ENCODE peak calls at places on chromosomes 4 and X, in seven cellular contexts. One of them, this sample, is unnamed.

GRCh38 chr4:1763550-1764080 is 29.5 kb upstream of the FGFR3 start:
- DNase-seq in HL-60: no peak
- DNase-seq in spleen: no peak
- DNase-seq in choroid plexus epithelial cell: peak; percentile 60
- DNase-seq in astrocyte of the spinal cord: peak; percentile 54
- DNase-seq in neural progenitor cell: peak; percentile 39
- DNase-seq in CD8-positive, alpha-beta T cell: no peak
- DNase-seq in this sample: no peak

GRCh38 chr4:127370495-127371069 is 262.2 kb upstream of the INTU start:
- DNase-seq in HL-60: peak; percentile 6
- DNase-seq in spleen: no peak
- DNase-seq in choroid plexus epithelial cell: no peak
- DNase-seq in astrocyte of the spinal cord: no peak
- DNase-seq in neural progenitor cell: no peak
- DNase-seq in CD8-positive, alpha-beta T cell: no peak
- DNase-seq in this sample: no peak

GRCh38 chr4:24666316-24666715 is 82.0 kb upstream of the DHX15 start:
- DNase-seq in HL-60: no peak
- DNase-seq in spleen: no peak
- DNase-seq in choroid plexus epithelial cell: no peak
- DNase-seq in astrocyte of the spinal cord: no peak
- DNase-seq in neural progenitor cell: no peak
- DNase-seq in CD8-positive, alpha-beta T cell: no peak
- DNase-seq in this sample: no peak

GRCh38 chr4:61896717-61897116 is 696.6 kb downstream of the ADGRL3 start:
- DNase-seq in HL-60: no peak
- DNase-seq in spleen: no peak
- DNase-seq in choroid plexus epithelial cell: no peak
- DNase-seq in astrocyte of the spinal cord: no peak
- DNase-seq in neural progenitor cell: no peak
- DNase-seq in CD8-positive, alpha-beta T cell: no peak
- DNase-seq in this sample: no peak

GRCh38 chr4:80446248-80446647 is 110.7 kb downstream of the CFAP299 start:
- DNase-seq in HL-60: no peak
- DNase-seq in spleen: no peak
- DNase-seq in choroid plexus epithelial cell: no peak
- DNase-seq in astrocyte of the spinal cord: no peak
- DNase-seq in neural progenitor cell: no peak
- DNase-seq in CD8-positive, alpha-beta T cell: no peak
- DNase-seq in this sample: no peak

GRCh38 chrX:97167333-97167732 is 283.6 kb downstream of the RPA4 start:
- DNase-seq in HL-60: no peak
- DNase-seq in spleen: no peak
- DNase-seq in choroid plexus epithelial cell: no peak
- DNase-seq in astrocyte of the spinal cord: no peak
- DNase-seq in neural progenitor cell: no peak
- DNase-seq in CD8-positive, alpha-beta T cell: no peak
- DNase-seq in this sample: no peak

GRCh38 chr4:38078590-38079381 is 118.6 kb downstream of the PTTG2 start:
- DNase-seq in HL-60: no peak
- DNase-seq in spleen: no peak
- DNase-seq in choroid plexus epithelial cell: peak; percentile 94
- DNase-seq in astrocyte of the spinal cord: peak; percentile 89
- DNase-seq in neural progenitor cell: no peak
- DNase-seq in CD8-positive, alpha-beta T cell: no peak
- DNase-seq in this sample: no peak

GRCh38 chr4:95535180-95535579 is 13.6 kb downstream of the UNC5C start:
- DNase-seq in HL-60: no peak
- DNase-seq in spleen: no peak
- DNase-seq in choroid plexus epithelial cell: no peak
- DNase-seq in astrocyte of the spinal cord: no peak
- DNase-seq in neural progenitor cell: no peak
- DNase-seq in CD8-positive, alpha-beta T cell: no peak
- DNase-seq in this sample: no peak

GRCh38 chrX:110008001-110008635 is 5.2 kb downstream of the TMEM164 start:
- DNase-seq in HL-60: no peak
- DNase-seq in spleen: no peak
- DNase-seq in choroid plexus epithelial cell: no peak
- DNase-seq in astrocyte of the spinal cord: no peak
- DNase-seq in neural progenitor cell: no peak
- DNase-seq in CD8-positive, alpha-beta T cell: no peak
- DNase-seq in this sample: no peak

GRCh38 chr4:5199142-5199541 is 147.9 kb downstream of the STK32B start:
- DNase-seq in HL-60: no peak
- DNase-seq in spleen: no peak
- DNase-seq in choroid plexus epithelial cell: no peak
- DNase-seq in astrocyte of the spinal cord: no peak
- DNase-seq in neural progenitor cell: no peak
- DNase-seq in CD8-positive, alpha-beta T cell: no peak
- DNase-seq in this sample: no peak

GRCh38 chr4:101790521-101791188 is at the start of gene BANK1:
- DNase-seq in HL-60: no peak
- DNase-seq in spleen: peak; percentile 96
- DNase-seq in choroid plexus epithelial cell: peak; percentile 49
- DNase-seq in astrocyte of the spinal cord: peak; percentile 27
- DNase-seq in neural progenitor cell: peak; percentile 88
- DNase-seq in CD8-positive, alpha-beta T cell: peak; percentile 3
- DNase-seq in this sample: peak; percentile 72

GRCh38 chr4:107034091-107034698 is 1.9 kb downstream of the DKK2 start:
- DNase-seq in HL-60: no peak
- DNase-seq in spleen: peak; percentile 75
- DNase-seq in choroid plexus epithelial cell: peak; percentile 36
- DNase-seq in astrocyte of the spinal cord: peak; percentile 58
- DNase-seq in neural progenitor cell: peak; percentile 84
- DNase-seq in CD8-positive, alpha-beta T cell: no peak
- DNase-seq in this sample: peak; percentile 74
- TF ChIP-seq CTCF in HL-60: peak; percentile 19
- TF ChIP-seq CTCF in spleen: no peak
- TF ChIP-seq CTCF in choroid plexus epithelial cell: peak; percentile 39
- TF ChIP-seq CTCF in astrocyte of the spinal cord: peak; percentile 61
- TF ChIP-seq CTCF in neural progenitor cell: peak; percentile 65
- TF ChIP-seq CTCF in CD8-positive, alpha-beta T cell: no peak
- TF ChIP-seq CTCF in this sample: peak; percentile 70

GRCh38 chr4:152172146-152172545 is 363.7 kb downstream of the FBXW7 start:
- DNase-seq in HL-60: no peak
- DNase-seq in spleen: no peak
- DNase-seq in choroid plexus epithelial cell: no peak
- DNase-seq in astrocyte of the spinal cord: no peak
- DNase-seq in neural progenitor cell: no peak
- DNase-seq in CD8-positive, alpha-beta T cell: no peak
- DNase-seq in this sample: no peak

GRCh38 chr4:152166567-152166966 is 369.3 kb downstream of the FBXW7 start:
- DNase-seq in HL-60: peak; percentile 17
- DNase-seq in spleen: no peak
- DNase-seq in choroid plexus epithelial cell: peak; percentile 6
- DNase-seq in astrocyte of the spinal cord: no peak
- DNase-seq in neural progenitor cell: peak; percentile 66
- DNase-seq in CD8-positive, alpha-beta T cell: no peak
- DNase-seq in this sample: no peak

GRCh38 chr4:152169666-152170065 is 366.2 kb downstream of the FBXW7 start:
- DNase-seq in HL-60: no peak
- DNase-seq in spleen: no peak
- DNase-seq in choroid plexus epithelial cell: no peak
- DNase-seq in astrocyte of the spinal cord: no peak
- DNase-seq in neural progenitor cell: no peak
- DNase-seq in CD8-positive, alpha-beta T cell: no peak
- DNase-seq in this sample: no peak

GRCh38 chr4:152171556-152171955 is 364.3 kb downstream of the FBXW7 start:
- DNase-seq in HL-60: no peak
- DNase-seq in spleen: no peak
- DNase-seq in choroid plexus epithelial cell: no peak
- DNase-seq in astrocyte of the spinal cord: no peak
- DNase-seq in neural progenitor cell: no peak
- DNase-seq in CD8-positive, alpha-beta T cell: no peak
- DNase-seq in this sample: no peak

GRCh38 chr4:152168960-152169616 is 366.8 kb downstream of the FBXW7 start:
- DNase-seq in HL-60: no peak
- DNase-seq in spleen: no peak
- DNase-seq in choroid plexus epithelial cell: no peak
- DNase-seq in astrocyte of the spinal cord: no peak
- DNase-seq in neural progenitor cell: no peak
- DNase-seq in CD8-positive, alpha-beta T cell: no peak
- DNase-seq in this sample: no peak
- TF ChIP-seq CTCF in HL-60: no peak
- TF ChIP-seq CTCF in spleen: no peak
- TF ChIP-seq CTCF in choroid plexus epithelial cell: no peak
- TF ChIP-seq CTCF in astrocyte of the spinal cord: no peak
- TF ChIP-seq CTCF in neural progenitor cell: no peak
- TF ChIP-seq CTCF in CD8-positive, alpha-beta T cell: no peak
- TF ChIP-seq CTCF in this sample: no peak

GRCh38 chrX:152658302-152658701 is 20.6 kb downstream of the GABRQ start:
- DNase-seq in HL-60: no peak
- DNase-seq in spleen: no peak
- DNase-seq in choroid plexus epithelial cell: no peak
- DNase-seq in astrocyte of the spinal cord: no peak
- DNase-seq in neural progenitor cell: peak; percentile 32
- DNase-seq in CD8-positive, alpha-beta T cell: no peak
- DNase-seq in this sample: no peak
- TF ChIP-seq CTCF in HL-60: no peak
- TF ChIP-seq CTCF in spleen: no peak
- TF ChIP-seq CTCF in choroid plexus epithelial cell: no peak
- TF ChIP-seq CTCF in astrocyte of the spinal cord: no peak
- TF ChIP-seq CTCF in neural progenitor cell: peak; percentile 51
- TF ChIP-seq CTCF in CD8-positive, alpha-beta T cell: no peak
- TF ChIP-seq CTCF in this sample: no peak

GRCh38 chr4:10716163-10716562 is 31.6 kb upstream of the CLNK start:
- DNase-seq in HL-60: no peak
- DNase-seq in spleen: no peak
- DNase-seq in choroid plexus epithelial cell: peak; percentile 33
- DNase-seq in astrocyte of the spinal cord: peak; percentile 35
- DNase-seq in neural progenitor cell: no peak
- DNase-seq in CD8-positive, alpha-beta T cell: no peak
- DNase-seq in this sample: no peak
- TF ChIP-seq CTCF in HL-60: no peak
- TF ChIP-seq CTCF in spleen: no peak
- TF ChIP-seq CTCF in choroid plexus epithelial cell: peak; percentile 30
- TF ChIP-seq CTCF in astrocyte of the spinal cord: peak; percentile 13
- TF ChIP-seq CTCF in neural progenitor cell: no peak
- TF ChIP-seq CTCF in CD8-positive, alpha-beta T cell: no peak
- TF ChIP-seq CTCF in this sample: no peak

DNA sequence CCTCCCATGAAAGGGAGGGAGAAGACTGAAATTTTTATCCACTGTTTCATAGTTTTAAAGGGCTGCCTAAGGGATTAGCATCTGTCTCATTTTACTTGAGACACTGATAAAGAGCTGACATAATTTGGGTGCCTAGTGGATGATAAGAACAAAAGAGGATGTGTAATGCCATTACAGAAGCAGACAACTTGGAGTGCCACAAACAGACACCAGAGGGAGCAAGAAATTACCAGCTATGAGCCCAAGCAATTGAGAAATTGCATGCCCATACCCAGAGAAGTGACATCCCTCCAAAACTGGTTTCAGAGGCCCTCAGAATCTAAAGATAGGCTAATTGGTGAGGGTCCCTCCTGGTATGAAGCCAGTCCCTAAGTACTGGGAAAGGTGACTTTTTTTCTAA is 38.5 kb upstream of the POU3F4 start:
- DNase-seq in HL-60: peak; percentile 0
- DNase-seq in spleen: no peak
- DNase-seq in choroid plexus epithelial cell: peak; percentile 0
- DNase-seq in astrocyte of the spinal cord: peak; percentile 8
- DNase-seq in neural progenitor cell: peak; percentile 29
- DNase-seq in CD8-positive, alpha-beta T cell: no peak
- DNase-seq in this sample: no peak
- TF ChIP-seq CTCF in HL-60: peak; percentile 33
- TF ChIP-seq CTCF in spleen: peak; percentile 39
- TF ChIP-seq CTCF in choroid plexus epithelial cell: no peak
- TF ChIP-seq CTCF in astrocyte of the spinal cord: peak; percentile 59
- TF ChIP-seq CTCF in neural progenitor cell: peak; percentile 57
- TF ChIP-seq CTCF in CD8-positive, alpha-beta T cell: no peak
- TF ChIP-seq CTCF in this sample: peak; percentile 72